ENCODE peak calls at places on chromosomes 7 and 10, in ten cellular contexts. H, Z, K, Y, N, P, B, E, F and I are unnamed samples.

GRCh38 chr10:64476520-64476919 is 955.3 kb downstream of the REEP3 start:
- DNase-seq in Z (no peak), H (no peak), F (no peak), N (no peak), B (no peak), E (no peak), Y (no peak), K (no peak), P (no peak), I (no peak)

GRCh38 chr7:106370542-106370941 is 85.8 kb upstream of the NAMPT start:
- DNase-seq in P (no peak), K (no peak), F (no peak), H (no peak), Z (no peak), N (no peak), B (no peak), E (no peak), Y (no peak), I (no peak)

GRCh38 chr10:12717981-12718707 is 283.4 kb downstream of the CCDC3 start:
- DNase-seq in H (no peak), K (peak), P (no peak), Z (peak), E (no peak), N (no peak), B (no peak), F (peak), Y (no peak), I (no peak)

GRCh38 chr10:89163265-89163995 is 43.7 kb downstream of the CH25H start:
- DNase-seq in K (no peak), Y (peak), E (peak), P (peak), H (peak), F (peak), B (peak), N (peak), Z (peak), I (no peak)

GRCh38 chr10:68897336-68897741 is 3.8 kb upstream of the DDX50 start:
- DNase-seq in F (peak), H (no peak), N (peak), Z (peak), P (peak), B (peak), E (no peak), K (peak), Y (peak), I (peak)

GRCh38 chr10:118669020-118669766 is 73.7 kb upstream of the PRLHR start:
- DNase-seq in F (no peak), E (no peak), Y (no peak), N (peak), B (no peak), Z (peak), K (peak), P (no peak), H (no peak), I (peak)

GRCh38 chr10:48656928-48657327 is 27.7 kb upstream of the WDFY4 start:
- DNase-seq in K (no peak), P (no peak), N (no peak), E (no peak), Z (no peak), Y (no peak), F (no peak), B (no peak), H (no peak), I (no peak)

GRCh38 chr10:132173185-132173584 is 13.6 kb upstream of the DPYSL4 start:
- DNase-seq in P (no peak), K (no peak), B (no peak), N (no peak), F (no peak), E (peak), Y (no peak), H (no peak), Z (no peak), I (no peak)

GRCh38 chr10:101617824-101618568 is 29.9 kb downstream of the DPCD start:
- DNase-seq in Z (no peak), P (no peak), F (no peak), Y (no peak), K (no peak), H (no peak), E (no peak), B (no peak), N (no peak), I (no peak)

GRCh38 chr10:52066383-52066782 is 247.7 kb upstream of the DKK1 start:
- DNase-seq in K (peak), H (no peak), B (peak), N (no peak), E (no peak), Z (no peak), P (no peak), Y (no peak), F (no peak), I (no peak)
- TF ChIP-seq CTCF in K (peak), H (no peak), B (no peak), N (no peak), E (peak), Z (no peak), P (no peak), Y (no peak), F (no peak), I (no peak)

GRCh38 chr10:99233680-99234018 is 2.0 kb downstream of the HPSE2 start:
- DNase-seq in K (peak), P (no peak), E (no peak), H (no peak), N (no peak), F (no peak), B (no peak), Z (no peak), Y (no peak), I (no peak)
- H3K4me3 ChIP-seq in K (peak), P (peak), E (peak), H (peak), N (peak), F (peak), B (no peak), Z (peak), Y (peak), I (peak)

GRCh38 chr10:71062156-71062555 is 150.2 kb upstream of the UNC5B start:
- DNase-seq in P (no peak), Z (no peak), Y (no peak), B (no peak), N (no peak), K (no peak), H (no peak), E (no peak), F (no peak), I (no peak)

GRCh38 chr10:71063431-71063830 is 148.9 kb upstream of the UNC5B start:
- DNase-seq in E (no peak), N (no peak), P (no peak), K (peak), F (no peak), H (no peak), B (no peak), Z (no peak), Y (no peak), I (no peak)

GRCh38 chr10:71066600-71066999 is 145.8 kb upstream of the UNC5B start:
- DNase-seq in K (no peak), Z (no peak), B (no peak), Y (no peak), F (no peak), P (no peak), E (no peak), N (no peak), H (no peak), I (no peak)

GRCh38 chr10:71065659-71066058 is 146.7 kb upstream of the UNC5B start:
- DNase-seq in E (no peak), K (no peak), F (peak), N (no peak), Z (no peak), B (no peak), H (no peak), P (no peak), Y (no peak), I (no peak)

DNA sequence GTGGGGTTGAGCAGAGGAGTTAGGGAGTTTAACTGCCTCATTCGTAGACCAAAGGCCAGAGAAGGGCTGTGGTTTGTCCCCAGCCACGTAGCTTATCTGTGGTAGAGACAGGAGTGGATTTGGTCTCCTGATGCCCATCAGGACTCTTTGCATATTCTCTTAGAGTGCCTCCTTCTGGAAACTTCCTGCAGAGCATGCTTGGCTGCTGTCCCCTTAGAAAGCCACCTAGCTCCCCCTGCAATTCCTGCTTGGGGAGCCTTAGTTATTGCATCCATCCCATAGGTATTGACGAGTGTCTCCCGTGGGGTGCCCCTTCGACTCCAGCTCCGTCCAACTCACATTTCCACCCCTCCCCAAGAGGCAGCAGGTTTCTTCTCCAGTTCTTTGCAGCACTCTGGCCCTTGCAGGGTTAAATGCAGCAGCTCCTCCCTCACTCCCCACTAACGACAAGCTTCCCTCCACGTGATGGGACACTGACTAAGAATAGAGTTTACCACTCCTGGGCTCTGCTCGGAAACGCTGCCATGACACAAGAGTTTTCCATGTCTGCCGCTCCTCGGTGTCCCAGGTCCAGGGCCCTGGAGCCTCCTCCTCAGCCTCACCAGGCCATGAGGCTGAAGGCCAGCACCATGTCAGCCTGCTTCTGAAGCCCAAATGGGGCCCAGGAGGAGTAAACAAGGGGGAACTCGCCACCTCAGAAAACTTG is 147.8 kb upstream of the UNC5B start:
- DNase-seq in H (no peak), N (no peak), B (no peak), P (no peak), F (no peak), Z (no peak), Y (peak), K (no peak), E (no peak), I (no peak)
- TF ChIP-seq CTCF in H (no peak), N (no peak), B (peak), P (no peak), F (no peak), Z (no peak), Y (no peak), K (peak), E (no peak), I (no peak)

DNA sequence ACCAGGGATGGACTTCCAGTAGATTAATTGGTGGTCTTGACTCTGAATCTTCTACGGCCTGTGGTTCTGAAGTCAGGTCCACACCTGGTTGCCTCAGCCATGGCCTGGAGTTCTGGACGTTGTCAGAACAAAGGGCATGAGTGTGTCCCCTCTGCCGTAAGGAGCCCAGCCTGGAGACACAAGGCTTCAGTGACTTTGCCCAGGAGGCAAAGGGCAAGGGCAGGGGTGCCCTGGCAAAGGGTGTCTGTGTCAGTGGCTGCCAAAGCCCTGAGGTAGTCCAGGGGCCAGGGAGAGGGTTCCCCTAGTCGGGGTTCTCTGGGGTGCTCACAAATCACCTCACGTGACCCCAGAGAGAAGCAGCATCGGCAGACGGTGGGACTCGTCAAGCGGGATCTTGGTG is 273.2 kb upstream of the ZNF32 start:
- DNase-seq in Y (no peak), E (no peak), H (no peak), P (no peak), N (no peak), K (no peak), F (no peak), Z (no peak), B (no peak), I (no peak)
- H3K4me3 ChIP-seq in Y (no peak), E (no peak), H (no peak), P (no peak), N (no peak), K (no peak), F (no peak), Z (no peak), B (no peak), I (no peak)